ENCODE peak calls at places on chromosomes 4 and X, in six cellular contexts. Q, Y, F, L, U and E are unnamed samples.

GRCh38 chr4:48781968-48782367 is 1.9 kb upstream of the FRYL start:
- DNase-seq in Y (no peak), Q (no peak), F (no peak), U (no peak), L (peak; percentile 23), E (no peak)

GRCh38 chr4:71550220-71551190 is 211.7 kb downstream of the SLC4A4 start:
- DNase-seq in U (no peak), Y (no peak), F (no peak), Q (no peak), L (no peak), E (no peak)

GRCh38 chr4:86181585-86181984 is 178.3 kb downstream of the MAPK10 start:
- DNase-seq in L (no peak), Y (no peak), Q (no peak), F (no peak), U (no peak), E (no peak)

GRCh38 chr4:32858971-32859370 is 2138.8 kb downstream of the PCDH7 start:
- DNase-seq in Q (no peak), F (no peak), L (no peak), Y (peak; percentile 35), U (no peak), E (peak; percentile 7)

GRCh38 chr4:23746672-23747071 is 143.2 kb downstream of the PPARGC1A start:
- DNase-seq in L (no peak), U (no peak), Q (no peak), Y (no peak), F (no peak), E (no peak)

GRCh38 chrX:86604620-86605019 is 456.4 kb downstream of the DACH2 start:
- DNase-seq in U (no peak), Q (no peak), L (no peak), F (no peak), Y (no peak), E (no peak)

GRCh38 chr4:102422843-102423242 is 77.6 kb upstream of the SLC39A8 start:
- DNase-seq in Q (no peak), Y (no peak), U (no peak), F (no peak), L (no peak), E (no peak)

GRCh38 chr4:69708211-69708610 is 52.2 kb downstream of the SULT1B1 start:
- DNase-seq in Y (no peak), L (no peak), Q (no peak), U (no peak), F (no peak), E (no peak)

GRCh38 chr4:7433376-7434140 is 1.2 kb downstream of the PSAPL1 start:
- DNase-seq in U (no peak), Q (no peak), Y (no peak), F (no peak), L (no peak), E (no peak)

GRCh38 chrX:154401045-154401799 is 3.0 kb downstream of the RPL10 start:
- DNase-seq in F (no peak), Y (no peak), U (peak; percentile 57), Q (no peak), L (peak; percentile 11), E (peak; percentile 40)

GRCh38 chr4:3371038-3371437 is 70.7 kb upstream of the HGFAC start:
- DNase-seq in Q (no peak), U (no peak), Y (no peak), F (no peak), L (no peak), E (peak; percentile 21)

GRCh38 chr4:7124643-7125442 is 57.0 kb upstream of the GRPEL1 start:
- DNase-seq in U (peak; percentile 73), L (peak; percentile 11), Y (peak; percentile 23), F (peak; percentile 14), Q (no peak), E (no peak)

GRCh38 chrX:21398424-21398823 is 24.2 kb downstream of the CNKSR2 start:
- DNase-seq in L (no peak), Y (no peak), Q (no peak), U (no peak), F (no peak), E (no peak)

GRCh38 chr4:26424838-26425237 is 65.4 kb downstream of the CCKAR start:
- DNase-seq in F (no peak), Y (no peak), Q (no peak), U (no peak), L (no peak), E (peak; percentile 13)

GRCh38 chr4:129387666-129388065 is 291.7 kb downstream of the C4orf33 start:
- DNase-seq in F (no peak), L (no peak), Q (no peak), U (no peak), Y (no peak), E (no peak)

GRCh38 chrX:150934453-150934852 is 36.0 kb upstream of the CD99L2 start:
- DNase-seq in Y (peak; percentile 41), F (no peak), L (no peak), Q (no peak), U (no peak), E (no peak)

GRCh38 chr4:128455076-128455345 is 167.4 kb upstream of the PGRMC2 start:
- DNase-seq in U (no peak), Q (no peak), F (no peak), Y (no peak), L (no peak), E (no peak)

GRCh38 chrX:45621356-45622041 is 420.8 kb upstream of the DIPK2B start:
- DNase-seq in Q (no peak), L (no peak), U (no peak), F (no peak), Y (peak; percentile 96), E (no peak)

GRCh38 chr4:8653326-8654000 is 60.9 kb downstream of the CPZ start:
- DNase-seq in Y (no peak), F (no peak), U (peak; percentile 58), L (no peak), Q (no peak), E (no peak)

GRCh38 chrX:129540725-129541184 is 696 bp downstream of the OCRL start:
- DNase-seq in U (no peak), Y (peak; percentile 6), Q (peak; percentile 13), F (peak; percentile 16), L (peak; percentile 12), E (no peak)

GRCh38 chrX:154411981-154412340 is 622 bp downstream of the TAFAZZIN start:
- DNase-seq in Q (peak; percentile 65), U (peak; percentile 79), Y (peak; percentile 46), F (peak; percentile 62), L (peak; percentile 66), E (peak; percentile 48)

GRCh38 chrX:7146703-7147430 is 645 bp upstream of the STS start:
- DNase-seq in U (peak; percentile 65), Q (no peak), L (peak; percentile 59), F (peak; percentile 28), Y (no peak), E (no peak)

GRCh38 chr4:100189820-100190642 is at the start of gene DDIT4L:
- DNase-seq in F (peak; percentile 78), L (no peak), Y (peak; percentile 6), U (peak; percentile 65), Q (peak; percentile 23), E (peak; percentile 48)

GRCh38 chr4:11471613-11472012 is 42.9 kb upstream of the HS3ST1 start:
- DNase-seq in L (no peak), U (no peak), Y (no peak), Q (no peak), F (no peak), E (no peak)

GRCh38 chrX:130110379-130111219 is at the start of gene ELF4:
- DNase-seq in F (no peak), Y (peak; percentile 78), L (peak; percentile 64), Q (peak; percentile 49), U (peak; percentile 75), E (peak; percentile 68)

GRCh38 chr4:52173470-52174055 is 122.5 kb downstream of the SPATA18 start:
- DNase-seq in U (no peak), F (peak; percentile 45), Q (peak; percentile 64), Y (no peak), L (no peak), E (peak; percentile 77)

DNA sequence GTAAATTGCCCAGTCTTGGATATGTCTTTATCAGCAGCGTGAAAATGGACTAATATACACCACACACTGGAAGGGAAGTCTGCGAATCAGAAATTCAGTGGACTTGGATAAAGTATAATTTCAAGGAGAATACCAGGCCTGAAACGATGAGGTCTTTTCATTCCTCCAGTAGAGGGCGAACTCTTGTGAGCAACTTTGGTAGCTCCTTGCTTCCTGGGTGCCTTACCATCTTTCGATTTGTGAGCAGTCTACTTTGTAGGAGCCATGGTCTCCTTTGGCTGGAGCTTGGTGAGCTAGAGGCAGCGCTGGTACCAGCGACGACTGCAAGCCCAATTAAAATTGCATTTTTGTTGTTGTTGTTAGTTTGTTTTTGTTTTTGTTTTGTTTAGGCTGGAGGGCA is 791.9 kb downstream of the FAT4 start:
- DNase-seq in F (no peak), Q (no peak), Y (peak; percentile 2), L (peak; percentile 3), U (no peak), E (peak; percentile 14)
- H3K4me3 ChIP-seq in F (no peak overlapping the region), Q (no peak overlapping the region), Y (no peak overlapping the region), L (no peak overlapping the region), U (no peak overlapping the region), E (no peak overlapping the region)

DNA sequence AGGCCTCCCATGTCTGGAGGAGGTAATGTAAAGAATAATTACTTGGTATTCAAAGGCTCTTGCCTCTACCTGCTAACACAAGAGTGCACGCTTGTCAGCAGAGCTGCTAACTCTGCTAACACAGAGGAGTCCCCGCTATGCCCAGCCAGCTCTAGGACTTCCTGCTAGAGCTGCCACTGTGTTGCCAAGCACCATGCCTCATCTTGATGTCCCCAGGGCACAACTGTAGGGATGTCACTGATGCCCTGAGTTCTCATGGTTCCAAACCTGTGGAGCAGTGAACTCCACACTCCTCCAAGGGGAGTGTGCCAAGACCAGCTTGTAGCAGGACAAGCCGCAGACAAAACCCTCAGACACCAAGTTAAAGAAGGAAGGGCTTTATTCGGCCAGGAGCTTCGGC is 55.3 kb upstream of the CLDN24 start:
- DNase-seq in U (no peak), Y (no peak), Q (no peak), L (no peak), F (no peak), E (no peak)
- TF ChIP-seq CTCF in U (no peak), Y (no peak), Q (no peak), L (no peak), F (no peak), E (no peak)

GRCh38 chr4:81471361-81472248 is at the start of gene RASGEF1B:
- DNase-seq in U (peak; percentile 95), Q (peak; percentile 90), Y (peak; percentile 88), F (peak; percentile 71), L (peak; percentile 91), E (peak; percentile 77)
- H3K27ac ChIP-seq in U (peak within 1 kb of the TSS; percentile 84), Q (peak within 1 kb of the TSS; percentile 89), Y (peak within 1 kb of the TSS; percentile 30), F (peak within 1 kb of the TSS; percentile 90), L (peak within 1 kb of the TSS; percentile 86), E (peak within 1 kb of the TSS; percentile 71)

DNA sequence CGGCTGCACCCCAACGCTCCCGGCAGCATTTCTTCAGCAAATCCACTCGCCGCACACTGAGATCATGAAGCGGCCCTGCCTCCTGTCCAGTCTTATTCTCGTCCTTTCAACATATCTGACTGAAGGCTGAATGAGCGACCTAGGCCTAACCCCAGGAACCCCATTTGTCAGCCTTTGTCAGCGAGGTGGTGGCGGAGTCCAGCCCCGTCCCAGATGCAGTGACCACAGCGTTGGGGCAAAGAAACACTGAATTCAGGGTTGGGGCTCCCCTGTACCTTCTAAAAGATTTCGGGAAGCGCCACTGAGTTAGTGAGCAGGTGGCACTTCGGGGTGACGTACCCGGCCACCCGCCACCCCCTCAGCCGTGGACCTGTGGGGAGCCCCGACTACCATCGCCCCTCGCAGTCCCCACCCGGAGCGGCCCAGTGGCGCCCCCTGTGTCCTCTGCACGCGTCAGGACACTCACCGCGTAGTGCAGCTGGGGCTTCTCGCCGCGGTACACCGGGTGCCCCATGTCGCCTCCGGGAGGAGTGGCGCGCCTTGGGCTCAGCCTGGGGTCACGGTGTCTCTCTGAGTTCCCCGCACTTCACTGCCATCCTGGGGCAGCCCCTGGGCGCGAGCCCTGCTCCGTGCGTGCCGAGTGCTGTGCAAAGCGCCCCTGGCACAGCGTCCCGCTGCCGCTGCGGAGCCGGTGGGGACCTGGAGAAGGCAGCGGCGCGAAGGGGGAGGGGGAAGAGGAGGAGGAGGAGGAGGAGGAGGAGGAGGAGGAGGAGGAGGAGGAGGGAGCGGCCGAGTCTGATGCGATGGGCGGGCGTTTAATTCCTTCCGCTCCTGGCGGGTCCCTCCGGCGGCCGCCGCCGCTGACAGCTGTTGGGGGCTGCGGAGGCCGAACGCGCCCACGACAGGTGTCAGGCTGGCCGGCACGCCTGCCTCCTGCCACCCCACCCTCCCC is 134.1 kb downstream of the AMELX start:
- DNase-seq in Q (peak; percentile 50), Y (no peak), F (peak; percentile 14), U (peak; percentile 69), L (no peak), E (no peak)
- H3K4me3 ChIP-seq in Q (peak overlapping the region; percentile 65), Y (no peak overlapping the region), F (peak overlapping the region; percentile 54), U (peak overlapping the region; percentile 66), L (no peak overlapping the region), E (peak overlapping the region; percentile 26)